ENCODE peak calls at places on chromosomes 12 and 14, in six cellular contexts. C, U, P, Q, O and G are unnamed samples.

GRCh38 chr12:107929436-107929835 is 154.9 kb downstream of the ASCL4 start:
- DNase-seq in C (no peak), U (no peak), P (no peak), Q (no peak), O (no peak), G (no peak)

GRCh38 chr12:48998497-48999353 is 450 bp downstream of the DDN start:
- DNase-seq in C (no peak), U (peak; percentile 72), P (peak; percentile 22), Q (no peak), O (peak; percentile 54), G (peak; percentile 60)

GRCh38 chr14:75184447-75184846 is 8.0 kb upstream of the TMED10 start:
- DNase-seq in C (no peak), U (no peak), P (no peak), Q (no peak), O (no peak), G (no peak)

GRCh38 chr14:49160983-49161382 is 425.2 kb downstream of the RPS29 start:
- DNase-seq in C (no peak), U (no peak), P (no peak), Q (no peak), O (no peak), G (no peak)

GRCh38 chr12:82383930-82384513 is 25.7 kb downstream of the METTL25 start:
- DNase-seq in C (no peak), U (no peak), P (no peak), Q (no peak), O (no peak), G (no peak)

GRCh38 chr12:66352197-66352596 is 49.9 kb downstream of the HELB start:
- DNase-seq in C (no peak), U (no peak), P (peak; percentile 17), Q (no peak), O (peak; percentile 19), G (no peak)

GRCh38 chr12:113161415-113162016 is 12.0 kb downstream of the CFAP73 start:
- DNase-seq in C (no peak), U (no peak), P (no peak), Q (no peak), O (no peak), G (no peak)

GRCh38 chr12:50275545-50275944 is 7.8 kb downstream of the LIMA1 start:
- DNase-seq in C (no peak), U (peak; percentile 67), P (peak; percentile 29), Q (no peak), O (peak; percentile 94), G (peak; percentile 86)

GRCh38 chr14:77565289-77566081 is 51.0 kb downstream of the SPTLC2 start:
- DNase-seq in C (no peak), U (no peak), P (no peak), Q (no peak), O (no peak), G (no peak)

GRCh38 chr12:94856324-94856723 is 147.2 kb downstream of the NDUFA12 start:
- DNase-seq in C (no peak), U (no peak), P (no peak), Q (no peak), O (no peak), G (no peak)

DNA sequence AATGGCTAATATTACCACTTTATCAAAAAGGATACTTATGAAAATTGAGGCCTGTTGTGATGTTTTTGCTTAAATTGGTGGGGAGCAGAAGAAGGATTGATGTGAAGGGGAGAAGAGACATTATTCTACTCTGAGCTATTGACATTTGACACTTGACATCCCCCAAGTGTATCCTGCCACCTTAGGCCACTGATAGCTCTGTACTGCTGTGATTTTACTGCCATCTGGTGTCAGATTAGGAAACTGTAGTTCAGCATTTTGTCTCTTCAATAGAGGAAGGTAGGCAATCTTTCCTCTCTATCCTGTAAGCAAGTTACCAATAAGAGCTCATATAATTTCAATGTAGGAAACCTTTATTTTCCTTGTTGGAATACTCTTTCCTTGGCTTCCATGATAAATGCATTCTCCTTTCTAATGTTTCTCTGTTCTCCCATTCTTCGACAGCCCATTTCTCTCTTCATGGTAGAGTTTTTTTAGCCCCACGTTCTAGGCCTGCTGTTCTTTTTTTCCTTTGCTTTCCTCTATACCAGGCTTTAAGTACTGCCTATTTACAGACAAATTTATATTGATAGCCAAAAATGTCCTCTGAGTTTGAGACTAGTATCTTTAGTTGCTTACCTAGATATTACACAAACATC is 46.3 kb downstream of the PPHLN1 start:
- DNase-seq in C (no peak), U (no peak), P (no peak), Q (no peak), O (peak; percentile 21), G (no peak)
- H3K27ac ChIP-seq in C (no peak overlapping the region), U (no peak overlapping the region), P (no peak overlapping the region), Q (no peak overlapping the region), O (no peak overlapping the region), G (no peak overlapping the region)

GRCh38 chr14:101518611-101519048 is 42.7 kb upstream of the DIO3 start:
- DNase-seq in C (no peak), U (no peak), P (no peak), Q (peak; percentile 57), O (peak; percentile 28), G (peak; percentile 41)
- H3K27ac ChIP-seq in C (no peak overlapping the region), U (peak overlapping the region; percentile 42), P (no peak overlapping the region), Q (peak overlapping the region; percentile 64), O (no peak overlapping the region), G (no peak overlapping the region)

DNA sequence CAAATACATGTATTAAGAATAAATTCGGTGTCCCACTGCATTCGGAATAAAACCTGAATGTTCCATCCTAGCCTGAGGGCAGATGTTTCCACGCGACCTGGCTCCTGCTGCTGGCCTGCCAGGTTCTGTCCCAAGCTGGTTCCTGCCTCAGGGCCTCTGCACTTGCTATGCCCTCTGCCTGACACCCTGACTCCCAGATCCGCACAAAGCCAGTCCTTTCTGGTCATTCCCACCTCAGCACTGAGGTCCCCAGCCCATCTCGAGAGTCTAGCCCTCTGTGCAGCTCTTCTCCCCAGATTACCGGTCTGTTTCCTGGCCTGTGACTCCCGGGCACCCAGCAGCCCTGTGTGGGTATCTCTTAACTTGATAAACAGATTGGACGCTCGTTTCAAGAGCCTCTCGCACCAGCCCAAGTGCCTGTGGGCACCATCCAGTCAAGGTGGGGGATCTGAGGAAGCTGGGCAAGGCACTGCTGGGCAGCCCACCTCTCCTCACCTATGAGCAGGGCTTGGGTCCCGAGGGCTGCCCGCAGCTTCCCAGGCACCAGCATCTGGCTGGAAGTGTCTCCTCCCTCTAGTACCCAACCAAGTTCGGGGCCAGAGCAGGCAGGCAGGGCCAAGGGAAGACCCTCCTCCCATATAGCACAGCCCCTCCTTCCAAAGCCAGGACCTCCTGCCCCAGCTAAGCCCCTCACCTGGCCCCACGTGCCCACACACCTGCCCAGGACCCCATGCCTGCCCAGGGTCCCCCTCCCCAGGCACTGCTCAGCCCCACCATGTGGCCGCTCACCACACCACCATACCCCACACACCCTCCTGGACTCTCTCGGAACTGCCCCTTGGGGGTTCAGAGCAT is 132.2 kb downstream of the NCOR2 start:
- DNase-seq in C (no peak), U (no peak), P (no peak), Q (no peak), O (no peak), G (no peak)
- H3K27ac ChIP-seq in C (no peak overlapping the region), U (no peak overlapping the region), P (no peak overlapping the region), Q (peak overlapping the region; percentile 57), O (no peak overlapping the region), G (peak overlapping the region; percentile 37)

GRCh38 chr12:125549171-125549570 is 483.9 kb downstream of the AACS start:
- DNase-seq in C (no peak), U (no peak), P (no peak), Q (no peak), O (no peak), G (no peak)
- H3K27ac ChIP-seq in C (no peak overlapping the region), U (no peak overlapping the region), P (no peak overlapping the region), Q (no peak overlapping the region), O (no peak overlapping the region), G (no peak overlapping the region)

DNA sequence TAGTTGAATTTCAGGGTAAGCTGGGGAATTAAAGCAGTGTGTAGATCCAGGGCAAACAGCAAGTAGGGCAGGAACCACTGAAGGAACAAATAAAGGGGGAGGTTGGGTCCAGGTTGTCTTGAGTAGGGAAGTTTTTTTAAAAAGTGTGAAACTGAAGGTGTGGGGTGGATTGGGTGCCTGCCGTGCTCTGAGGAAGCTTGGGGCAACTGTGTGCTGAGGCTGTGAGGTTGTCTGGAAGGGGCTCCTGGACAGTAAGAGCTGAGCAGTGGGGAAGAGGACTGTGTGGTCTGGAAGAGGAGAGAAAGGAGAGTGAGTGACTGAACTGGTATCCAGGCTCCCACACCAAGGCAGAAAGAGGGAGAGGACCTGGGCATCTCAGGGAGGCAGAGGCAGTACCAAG is 10.9 kb upstream of the GPR162 start:
- DNase-seq in C (no peak), U (no peak), P (no peak), Q (no peak), O (no peak), G (no peak)
- H3K27ac ChIP-seq in C (no peak overlapping the region), U (no peak overlapping the region), P (no peak overlapping the region), Q (no peak overlapping the region), O (no peak overlapping the region), G (no peak overlapping the region)